ENCODE peak calls at places on chromosomes 7 and 10, in seven cellular contexts. R, U, W, Z, V, Q and D are unnamed samples.

GRCh38 chr10:50293508-50294320 is 42.4 kb upstream of the ASAH2 start:
- DNase-seq in W (no peak), R (no peak), U (no peak), V (peak), Z (no peak), Q (no peak), D (no peak)

GRCh38 chr7:25312968-25313367 is 84.7 kb upstream of the NPVF start:
- DNase-seq in V (no peak), W (no peak), Q (no peak), U (no peak), Z (no peak), R (no peak), D (no peak)

GRCh38 chr10:83917519-83918506 is 221.5 kb upstream of the GHITM start:
- DNase-seq in Z (no peak), U (no peak), V (peak), Q (no peak), R (peak), W (no peak), D (no peak)

GRCh38 chr7:77439572-77439971 is 23.4 kb upstream of the GSAP start:
- DNase-seq in R (peak), U (peak), Q (peak), W (no peak), V (peak), Z (peak), D (no peak)

GRCh38 chr10:132558516-132559413 is 21.2 kb downstream of the INPP5A start:
- DNase-seq in Z (no peak), V (no peak), U (no peak), R (no peak), W (no peak), Q (no peak), D (no peak)

GRCh38 chr7:15687645-15688025 is 1.2 kb upstream of the MEOX2 start:
- DNase-seq in U (no peak), V (peak), Z (peak), R (peak), W (no peak), Q (no peak), D (peak)

GRCh38 chr10:25453619-25454018 is 278.8 kb downstream of the GPR158 start:
- DNase-seq in Q (no peak), R (no peak), V (no peak), U (no peak), Z (no peak), W (no peak), D (no peak)

GRCh38 chr10:1172256-1172975 is 116.2 kb downstream of the WDR37 start:
- DNase-seq in R (no peak), W (no peak), Z (no peak), V (no peak), U (no peak), Q (peak), D (no peak)

GRCh38 chr7:154372106-154372505 is 319.9 kb downstream of the DPP6 start:
- DNase-seq in U (no peak), W (no peak), V (no peak), Q (no peak), R (no peak), Z (no peak), D (no peak)

GRCh38 chr10:6951771-6952170 is 371.7 kb upstream of the PRKCQ start:
- DNase-seq in Q (no peak), R (no peak), W (no peak), U (no peak), Z (no peak), V (no peak), D (no peak)

GRCh38 chr7:64078699-64078994 is 33.4 kb downstream of the ZNF727 start:
- DNase-seq in U (no peak), Q (no peak), V (no peak), R (no peak), W (no peak), Z (no peak), D (no peak)

GRCh38 chr10:69866688-69867461 is 65.2 kb downstream of the COL13A1 start:
- DNase-seq in U (peak), Q (no peak), V (peak), R (peak), W (no peak), Z (peak), D (peak)

GRCh38 chr7:83415840-83416239 is 233.1 kb downstream of the SEMA3E start:
- DNase-seq in R (no peak), Z (no peak), W (no peak), Q (no peak), U (no peak), V (no peak), D (no peak)

GRCh38 chr7:103690576-103690975 is 244.6 kb upstream of the SLC26A5 start:
- DNase-seq in R (no peak), W (no peak), Q (no peak), V (no peak), Z (no peak), U (no peak), D (no peak)

GRCh38 chr7:135260930-135261721 is 27.5 kb downstream of the STRA8 start:
- DNase-seq in Z (no peak), W (no peak), U (peak), V (no peak), R (peak), Q (no peak), D (no peak)

GRCh38 chr7:120272896-120273475 is at the start of gene KCND2:
- DNase-seq in Q (peak), V (no peak), U (peak), W (peak), R (peak), Z (no peak), D (peak)

GRCh38 chr10:106714734-106715368 is 449.7 kb downstream of the SORCS1 start:
- DNase-seq in W (no peak), U (no peak), Q (no peak), R (no peak), V (no peak), Z (no peak), D (no peak)

GRCh38 chr7:105677395-105677701 is 96.1 kb upstream of the EFCAB10 start:
- DNase-seq in Q (no peak), Z (no peak), W (no peak), R (no peak), U (no peak), V (no peak), D (no peak)

GRCh38 chr7:17506090-17506489 is 207.6 kb downstream of the AHR start:
- DNase-seq in Q (no peak), R (no peak), U (peak), W (no peak), Z (no peak), V (peak), D (no peak)

GRCh38 chr7:96430350-96430749 is 108.5 kb upstream of the SLC25A13 start:
- DNase-seq in V (no peak), R (no peak), Q (no peak), U (no peak), Z (no peak), W (no peak), D (no peak)

GRCh38 chr7:46859963-46860475 is 721.9 kb downstream of the TNS3 start:
- DNase-seq in W (no peak), Z (peak), U (peak), R (no peak), Q (no peak), V (no peak), D (no peak)

GRCh38 chr10:123518765-123519164 is 147.4 kb upstream of the GPR26 start:
- DNase-seq in U (no peak), Z (no peak), Q (no peak), V (no peak), W (no peak), R (no peak), D (no peak)

GRCh38 chr7:114450431-114450830 is 35.8 kb downstream of the FOXP2 start:
- DNase-seq in R (no peak), W (no peak), Z (no peak), Q (no peak), V (no peak), U (peak), D (no peak)

GRCh38 chr10:87860156-87860795 is 3.1 kb downstream of the KLLN start:
- DNase-seq in V (no peak), U (peak), Q (no peak), R (no peak), W (no peak), Z (peak), D (no peak)